ENCODE peak calls at places on chromosomes 4 and X, in five cellular contexts. L, P, R, M and C are unnamed samples.
A peak's percentile ranks its signal among the peaks of the same experiment; 100 is the strongest.

GRCh38 chrX:71652405-71652804 is 14.9 kb upstream of the LOC101059915 start:
- DNase-seq in P (peak; percentile 56), M (peak; percentile 79), R (peak; percentile 51), L (peak; percentile 46), C (peak; percentile 32)

GRCh38 chrX:25019707-25020390 is 4.1 kb upstream of the ARX start:
- DNase-seq in R (no peak), L (no peak), P (no peak), M (no peak), C (no peak)

GRCh38 chr4:112082954-112083586 is 62.2 kb upstream of the FAM241A start:
- DNase-seq in L (peak; percentile 95), R (no peak), M (peak; percentile 70), P (peak; percentile 70), C (peak; percentile 75)

GRCh38 chr4:4524364-4524763 is 17.5 kb downstream of the STX18 start:
- DNase-seq in R (no peak), M (no peak), L (no peak), P (peak; percentile 20), C (peak; percentile 5)

GRCh38 chrX:116230136-116230886 is 59.8 kb downstream of the AGTR2 start:
- DNase-seq in P (no peak), R (no peak), M (no peak), L (no peak), C (no peak)

GRCh38 chr4:109730294-109731051 is 603 bp upstream of the PLA2G12A start:
- DNase-seq in L (peak; percentile 83), M (peak; percentile 59), R (peak; percentile 42), P (peak; percentile 70), C (peak; percentile 41)

GRCh38 chrX:100928660-100929613 is at the start of gene XKRX:
- DNase-seq in L (no peak), M (no peak), P (peak; percentile 18), R (peak; percentile 13), C (peak; percentile 11)

GRCh38 chr4:161894014-161894413 is 269.8 kb downstream of the FSTL5 start:
- DNase-seq in L (no peak), M (no peak), R (no peak), P (no peak), C (no peak)

GRCh38 chrX:1450381-1451161 is 2.1 kb downstream of the ASMTL start:
- DNase-seq in R (no peak), P (no peak), M (no peak), L (no peak), C (no peak)

GRCh38 chrX:10828640-10829039 is 208.3 kb upstream of the MID1 start:
- DNase-seq in L (no peak), R (no peak), M (no peak), P (no peak), C (no peak)

GRCh38 chr4:82851902-82852750 is 38.8 kb downstream of the SEC31A start:
- DNase-seq in R (no peak), P (peak; percentile 33), M (peak; percentile 13), L (peak; percentile 55), C (peak; percentile 1)

GRCh38 chr4:26199566-26199965 is 121.2 kb upstream of the RBPJ start:
- DNase-seq in L (no peak), R (no peak), M (no peak), P (no peak), C (no peak)

GRCh38 chr4:133156096-133156495 is 7.0 kb downstream of the PCDH10 start:
- DNase-seq in P (peak; percentile 38), M (no peak), L (no peak), R (peak; percentile 29), C (peak; percentile 2)

GRCh38 chr4:107599841-107600240 is 120.2 kb downstream of the PAPSS1 start:
- DNase-seq in R (no peak), L (peak; percentile 25), M (no peak), P (no peak), C (no peak)

GRCh38 chr4:169210516-169211108 is 60.1 kb downstream of the SH3RF1 start:
- DNase-seq in P (no peak), R (no peak), M (no peak), L (no peak), C (no peak)

GRCh38 chrX:134484039-134484438 is 24.1 kb downstream of the HPRT1 start:
- DNase-seq in P (peak; percentile 42), M (no peak), L (peak; percentile 57), R (no peak), C (peak; percentile 7)

GRCh38 chr4:74920704-74921103 is 12.2 kb upstream of the PARM1 start:
- DNase-seq in R (no peak), L (no peak), M (no peak), P (no peak), C (no peak)